ENCODE peak calls at places on chromosomes 2 and 18, in five cellular contexts. X is transverse colon; L is effector memory CD4-positive, alpha-beta T cell; E is small intestine; R is tibial nerve. W is an unnamed sample.

GRCh38 chr2:239603411-239604356 is 202.9 kb upstream of the HDAC4 start:
- DNase-seq in X (no peak), L (no peak), E (no peak), R (no peak), W (no peak)

GRCh38 chr18:23380001-23380550 is 73.0 kb upstream of the RIOK3 start:
- DNase-seq in X (no peak), L (no peak), E (no peak), R (no peak), W (peak; percentile 84)

GRCh38 chr2:165952600-165953210 is 871 bp downstream of the TTC21B start:
- DNase-seq in X (no peak), L (no peak), E (peak; percentile 20), R (no peak), W (no peak)

GRCh38 chr2:88638743-88639142 is 11.5 kb upstream of the EIF2AK3 start:
- DNase-seq in X (no peak), L (no peak), E (peak; percentile 42), R (no peak), W (no peak)

GRCh38 chr2:219073413-219074129 is 12.8 kb upstream of the IHH start:
- DNase-seq in X (peak; percentile 68), L (no peak), E (peak; percentile 85), R (no peak), W (no peak)

GRCh38 chr2:69216535-69217332 is 170.3 kb downstream of the GFPT1 start:
- DNase-seq in X (no peak), L (no peak), E (no peak), R (no peak), W (no peak)

GRCh38 chr2:229431331-229431954 is 160.4 kb upstream of the PID1 start:
- DNase-seq in X (no peak), L (no peak), E (peak; percentile 9), R (no peak), W (no peak)

GRCh38 chr2:138818479-138818878 is 38.3 kb upstream of the NXPH2 start:
- DNase-seq in X (no peak), L (no peak), E (no peak), R (no peak), W (no peak)

GRCh38 chr18:54173980-54174611 is 50.4 kb downstream of the MBD2 start:
- DNase-seq in X (no peak), L (no peak), E (no peak), R (no peak), W (no peak)

GRCh38 chr2:240791821-240792657 is 28.0 kb downstream of the KIF1A start:
- DNase-seq in X (no peak), L (no peak), E (no peak), R (no peak), W (no peak)

GRCh38 chr2:112173646-112174319 is 35.6 kb downstream of the FBLN7 start:
- DNase-seq in X (no peak), L (no peak), E (no peak), R (no peak), W (no peak)

GRCh38 chr18:45415614-45416013 is 199.7 kb upstream of the SLC14A2 start:
- DNase-seq in X (no peak), L (no peak), E (no peak), R (no peak), W (no peak)

GRCh38 chr18:59501876-59502221 is 142.8 kb upstream of the LMAN1 start:
- DNase-seq in X (no peak), L (no peak), E (no peak), R (no peak), W (no peak)

GRCh38 chr2:43482974-43483373 is 112.9 kb downstream of the THADA start:
- DNase-seq in X (peak; percentile 29), L (no peak), E (peak; percentile 35), R (no peak), W (no peak)

GRCh38 chr2:226977775-226978190 is 141.9 kb downstream of the RHBDD1 start:
- DNase-seq in X (no peak), L (no peak), E (no peak), R (no peak), W (no peak)

GRCh38 chr2:8607591-8607990 is 74.3 kb upstream of the ID2 start:
- DNase-seq in X (no peak), L (no peak), E (no peak), R (no peak), W (no peak)

GRCh38 chr2:17057109-17058017 is 391.7 kb upstream of the CYRIA start:
- DNase-seq in X (no peak), L (no peak), E (no peak), R (no peak), W (no peak)

GRCh38 chr18:3388980-3389379 is 61.0 kb upstream of the TGIF1 start:
- DNase-seq in X (no peak), L (no peak), E (no peak), R (no peak), W (no peak)

GRCh38 chr2:63066838-63067237 is 16.2 kb downstream of the OTX1 start:
- DNase-seq in X (no peak), L (no peak), E (no peak), R (no peak), W (no peak)

GRCh38 chr2:175203621-175204496 is 22.3 kb upstream of the ATP5MC3 start:
- DNase-seq in X (peak; percentile 46), L (no peak), E (peak; percentile 66), R (no peak), W (peak; percentile 38)

GRCh38 chr2:46163804-46164569 is 133.2 kb upstream of the EPAS1 start:
- DNase-seq in X (peak; percentile 43), L (no peak), E (no peak), R (no peak), W (no peak)

GRCh38 chr2:239178954-239179353 is 221.9 kb downstream of the HDAC4 start:
- DNase-seq in X (no peak), L (no peak), E (no peak), R (peak; percentile 5), W (peak; percentile 22)

GRCh38 chr2:38037757-38038615 is 38.0 kb downstream of the CYP1B1 start:
- DNase-seq in X (no peak), L (no peak), E (no peak), R (no peak), W (peak; percentile 41)

GRCh38 chr2:137220438-137220998 is 455.2 kb downstream of the THSD7B start:
- DNase-seq in X (no peak), L (no peak), E (no peak), R (no peak), W (no peak)

GRCh38 chr2:85089464-85090072 is 43.6 kb upstream of the TCF7L1 start:
- DNase-seq in X (no peak), L (no peak), E (no peak), R (no peak), W (no peak)

GRCh38 chr2:231308631-231309414 is 86.7 kb upstream of the B3GNT7 start:
- DNase-seq in X (no peak), L (no peak), E (no peak), R (no peak), W (no peak)

GRCh38 chr2:164252568-164253287 is 368.6 kb downstream of the GRB14 start:
- DNase-seq in X (no peak), L (no peak), E (no peak), R (no peak), W (no peak)

GRCh38 chr2:241088376-241088775 is 13.7 kb downstream of the MTERF4 start:
- DNase-seq in X (no peak), L (no peak), E (no peak), R (no peak), W (no peak)

GRCh38 chr18:40868110-40868858 is 1086.8 kb upstream of the PIK3C3 start:
- DNase-seq in X (no peak), L (no peak), E (no peak), R (no peak), W (no peak)

GRCh38 chr2:133286326-133286922 is 281.8 kb downstream of the NCKAP5 start:
- DNase-seq in X (no peak), L (no peak), E (no peak), R (no peak), W (no peak)

GRCh38 chr2:27915874-27916273 is 25.3 kb downstream of the BABAM2 start:
- DNase-seq in X (no peak), L (no peak), E (no peak), R (no peak), W (no peak)

GRCh38 chr2:27914793-27915175 is 24.3 kb downstream of the BABAM2 start:
- DNase-seq in X (no peak), L (no peak), E (no peak), R (no peak), W (no peak)

GRCh38 chr2:27914046-27914792 is 23.7 kb downstream of the BABAM2 start:
- DNase-seq in X (no peak), L (no peak), E (no peak), R (no peak), W (no peak)

GRCh38 chr2:27915191-27915590 is 24.7 kb downstream of the BABAM2 start:
- DNase-seq in X (no peak), L (no peak), E (no peak), R (no peak), W (no peak)

GRCh38 chr2:27916293-27917015 is 25.9 kb downstream of the BABAM2 start:
- DNase-seq in X (no peak), L (no peak), E (no peak), R (no peak), W (no peak)
- H3K4me1 ChIP-seq in X (peaks cover 21% of the 10 kb centered on the region), L (peaks cover 5% of the 10 kb centered on the region), E (peaks cover 6% of the 10 kb centered on the region), R (peaks cover 25% of the 10 kb centered on the region), W (peaks cover 18% of the 10 kb centered on the region)

DNA sequence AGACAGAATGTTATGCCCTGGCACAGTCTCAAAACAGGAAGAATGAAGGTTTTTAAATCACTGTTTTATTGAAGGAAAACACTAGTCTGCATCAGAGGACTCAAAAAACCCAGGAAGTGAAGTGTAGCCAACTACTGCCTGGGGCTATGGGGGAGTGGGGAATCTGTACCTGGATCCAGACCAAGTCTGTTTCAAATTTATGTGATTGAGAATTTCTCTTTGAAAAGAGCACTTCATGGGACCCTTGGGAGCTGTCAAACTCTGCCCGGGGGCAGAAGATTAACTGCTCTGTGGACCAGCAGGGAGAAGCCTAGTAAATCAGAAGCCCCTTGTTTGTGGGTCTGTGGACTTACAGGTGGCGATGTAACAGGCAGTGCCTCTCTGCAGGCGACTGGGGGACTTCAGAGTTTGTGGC is 45.3 kb upstream of the TANC1 start:
- DNase-seq in X (no peak), L (no peak), E (no peak), R (no peak), W (no peak)
- H3K27ac ChIP-seq in X (no peak overlapping the region), L (no peak overlapping the region), E (no peak overlapping the region), R (no peak overlapping the region), W (no peak overlapping the region)

GRCh38 chr2:120743657-120744056 is 8.0 kb downstream of the GLI2 start:
- DNase-seq in X (no peak), L (no peak), E (no peak), R (no peak), W (no peak)

GRCh38 chr2:120740765-120741513 is 5.3 kb downstream of the GLI2 start:
- DNase-seq in X (no peak), L (no peak), E (no peak), R (no peak), W (peak; percentile 75)

GRCh38 chr2:120740375-120740764 is 4.7 kb downstream of the GLI2 start:
- DNase-seq in X (no peak), L (no peak), E (no peak), R (no peak), W (no peak)

GRCh38 chr2:120738786-120739771 is 3.4 kb downstream of the GLI2 start:
- DNase-seq in X (no peak), L (no peak), E (no peak), R (no peak), W (no peak)

GRCh38 chr2:120741514-120742448 is 6.1 kb downstream of the GLI2 start:
- DNase-seq in X (no peak), L (no peak), E (no peak), R (no peak), W (peak; percentile 78)
- H3K4me1 ChIP-seq in X (peaks cover 18% of the 10 kb centered on the region), L (no peaks in the 10 kb centered on the region), E (no peaks in the 10 kb centered on the region), R (peaks cover 11% of the 10 kb centered on the region), W (peaks cover 14% of the 10 kb centered on the region)

GRCh38 chr2:18437909-18438308 is 122.5 kb downstream of the RDH14 start:
- DNase-seq in X (no peak), L (no peak), E (no peak), R (no peak), W (no peak)
- H3K27ac ChIP-seq in X (no peak overlapping the region), L (no peak overlapping the region), E (no peak overlapping the region), R (no peak overlapping the region), W (no peak overlapping the region)

W was measured in left lung.